ENCODE peak calls at places on chromosomes 2 and 18, in six cellular contexts. N is right cardiac atrium, U is SJSA1, Q is tibial artery, O is upper lobe of left lung, F is MM.1S. E is an unnamed sample. For H3K4me1, the result is how much of the 10 kb centered on the place peaks cover.

GRCh38 chr2:7288484-7288883 is 371.3 kb downstream of the RNF144A start:
- DNase-seq in N (no peak), U (no peak), Q (no peak), O (no peak), F (no peak), E (no peak)

GRCh38 chr2:27194538-27195354 is 17.1 kb upstream of the ATRAID start:
- DNase-seq in N (no peak), U (no peak), Q (no peak), O (no peak), F (no peak), E (no peak)

GRCh38 chr2:25251461-25252273 is 83.3 kb upstream of the POMC start:
- DNase-seq in N (peak), U (no peak), Q (peak), O (peak), F (peak), E (peak)

GRCh38 chr2:233056961-233057605 is 3.1 kb upstream of the INPP5D start:
- DNase-seq in N (peak), U (no peak), Q (no peak), O (no peak), F (no peak), E (peak)

GRCh38 chr2:62415019-62415431 is 91.0 kb downstream of the TMEM17 start:
- DNase-seq in N (no peak), U (no peak), Q (no peak), O (no peak), F (peak), E (no peak)

GRCh38 chr2:24241528-24241927 is 66.7 kb downstream of the FAM228A start:
- DNase-seq in N (no peak), U (no peak), Q (no peak), O (no peak), F (no peak), E (no peak)

GRCh38 chr2:201631041-201631440 is 12.3 kb downstream of the TMEM237 start:
- DNase-seq in N (no peak), U (no peak), Q (no peak), O (no peak), F (no peak), E (no peak)

GRCh38 chr2:170716851-170717598 is 1.9 kb downstream of the SP5 start:
- DNase-seq in N (peak), U (peak), Q (peak), O (peak), F (no peak), E (peak)

GRCh38 chr2:25276569-25277465 is 64.9 kb downstream of the DNMT3A start:
- DNase-seq in N (peak), U (no peak), Q (peak), O (peak), F (peak), E (peak)

GRCh38 chr2:10305254-10305635 is 2.5 kb downstream of the HPCAL1 start:
- DNase-seq in N (no peak), U (no peak), Q (no peak), O (no peak), F (peak), E (no peak)

GRCh38 chr2:126952216-126952615 is 53.5 kb downstream of the TEX51 start:
- DNase-seq in N (no peak), U (no peak), Q (no peak), O (no peak), F (no peak), E (no peak)

GRCh38 chr2:55156326-55156725 is 75.8 kb downstream of the CLHC1 start:
- DNase-seq in N (no peak), U (no peak), Q (no peak), O (no peak), F (no peak), E (no peak)

GRCh38 chr2:55159037-55159651 is 72.9 kb downstream of the CLHC1 start:
- DNase-seq in N (peak), U (no peak), Q (peak), O (no peak), F (peak), E (peak)

GRCh38 chr2:55155764-55156221 is 76.3 kb downstream of the CLHC1 start:
- DNase-seq in N (no peak), U (no peak), Q (no peak), O (no peak), F (no peak), E (no peak)

GRCh38 chr2:55158111-55158814 is 73.8 kb downstream of the CLHC1 start:
- DNase-seq in N (no peak), U (no peak), Q (no peak), O (no peak), F (no peak), E (no peak)

GRCh38 chr2:55157474-55157884 is 74.6 kb downstream of the CLHC1 start:
- DNase-seq in N (no peak), U (no peak), Q (no peak), O (no peak), F (no peak), E (no peak)
- H3K4me1 ChIP-seq in N (under half), U (under half), Q (half or more), O (half or more), F (under half), E (under half)

GRCh38 chr18:47932170-47932569 is 1.7 kb upstream of the SMAD2 start:
- DNase-seq in N (no peak), U (no peak), Q (no peak), O (no peak), F (no peak), E (no peak)
- H3K27ac ChIP-seq in N (no peak), U (no peak), Q (peak), O (peak), F (peak), E (peak)

GRCh38 chr2:31414601-31415241 is at the start of gene XDH:
- DNase-seq in N (no peak), U (no peak), Q (no peak), O (no peak), F (peak), E (no peak)
- H3K4me3 ChIP-seq in N (no peak), U (no peak), Q (no peak), O (no peak), F (no peak), E (no peak)

DNA sequence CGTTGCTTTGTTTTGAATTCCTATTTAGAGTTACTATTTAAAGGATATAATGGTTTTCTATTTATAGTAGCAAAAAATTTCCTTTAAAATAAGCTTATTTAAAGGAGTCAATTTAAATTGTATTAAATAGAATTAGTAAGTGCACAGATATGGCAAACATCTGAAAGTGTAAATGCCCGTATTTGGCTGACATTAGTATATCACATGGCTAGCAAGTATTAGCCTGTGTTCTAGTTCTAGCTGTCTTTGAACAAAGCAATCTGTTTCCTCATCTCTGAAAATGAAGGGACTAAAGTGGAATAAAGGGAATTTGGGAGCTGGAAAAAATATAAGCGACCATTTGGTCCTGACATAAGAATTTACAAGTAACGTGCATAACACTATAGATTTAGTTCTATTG is 32.2 kb downstream of the PELI1 start:
- DNase-seq in N (no peak), U (no peak), Q (no peak), O (no peak), F (no peak), E (no peak)
- H3K4me1 ChIP-seq in N (under half), U (under half), Q (half or more), O (half or more), F (under half), E (under half)

DNA sequence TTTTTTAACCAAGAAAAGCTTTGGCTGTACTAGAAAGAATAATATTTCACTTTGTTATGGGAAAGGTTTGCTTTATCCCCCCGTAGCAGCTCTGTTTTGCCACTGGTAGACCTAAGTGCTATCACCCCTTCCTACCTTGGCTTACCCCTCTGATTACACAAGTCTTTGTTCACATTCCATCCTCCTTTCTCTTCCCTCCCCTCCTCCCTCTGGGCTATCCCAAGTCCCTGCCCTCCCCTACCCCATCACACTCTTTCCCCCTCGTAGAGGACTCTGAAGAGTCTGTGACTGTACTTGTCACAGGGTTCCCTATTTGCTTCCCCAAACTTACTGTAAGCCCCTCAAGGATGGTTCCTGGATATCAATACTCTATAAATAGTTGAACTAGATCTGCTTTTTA is 152.9 kb upstream of the NOSTRIN start:
- DNase-seq in N (no peak), U (no peak), Q (no peak), O (no peak), F (no peak), E (no peak)
- H3K27ac ChIP-seq in N (no peak), U (no peak), Q (peak), O (no peak), F (no peak), E (no peak)

GRCh38 chr2:226304308-226304707 is 495.3 kb downstream of the IRS1 start:
- DNase-seq in N (no peak), U (no peak), Q (no peak), O (no peak), F (no peak), E (no peak)

GRCh38 chr2:226308981-226309380 is 490.6 kb downstream of the IRS1 start:
- DNase-seq in N (no peak), U (no peak), Q (no peak), O (no peak), F (no peak), E (no peak)

GRCh38 chr2:226306969-226307368 is 492.7 kb downstream of the IRS1 start:
- DNase-seq in N (no peak), U (no peak), Q (no peak), O (no peak), F (no peak), E (no peak)

GRCh38 chr2:226310081-226310625 is 489.5 kb downstream of the IRS1 start:
- DNase-seq in N (no peak), U (no peak), Q (no peak), O (no peak), F (no peak), E (no peak)

GRCh38 chr2:226307440-226308365 is 491.9 kb downstream of the IRS1 start:
- DNase-seq in N (no peak), U (no peak), Q (no peak), O (no peak), F (no peak), E (no peak)
- H3K4me3 ChIP-seq in N (no peak), U (no peak), Q (no peak), O (no peak), F (no peak), E (no peak)

GRCh38 chr2:47076126-47076506 is 79.0 kb downstream of the STPG4 start:
- DNase-seq in N (no peak), U (no peak), Q (no peak), O (no peak), F (no peak), E (no peak)
- H3K4me1 ChIP-seq in N (under half), U (half or more), Q (half or more), O (half or more), F (under half), E (half or more)